ENCODE peak calls at places on chromosomes 16 and 17, in nine cellular contexts. One of them, this sample, is unnamed. For H3K9me3, the result is how much of the 10 kb centered on the place peaks cover.

GRCh38 chr16:19745286-19746018 is 27.4 kb downstream of the IQCK start:
- DNase-seq in cardiac muscle cell: no peak
- DNase-seq in heart left ventricle: no peak
- DNase-seq in PC-3: peak
- DNase-seq in thyroid gland: no peak
- DNase-seq in spleen: no peak
- DNase-seq in transverse colon: no peak
- DNase-seq in aorta: no peak
- DNase-seq in psoas muscle: no peak
- DNase-seq in this sample: no peak

GRCh38 chr17:4295686-4296085 is 31.9 kb upstream of the ANKFY1 start:
- DNase-seq in cardiac muscle cell: no peak
- DNase-seq in heart left ventricle: no peak
- DNase-seq in PC-3: no peak
- DNase-seq in thyroid gland: no peak
- DNase-seq in spleen: no peak
- DNase-seq in transverse colon: no peak
- DNase-seq in aorta: no peak
- DNase-seq in psoas muscle: no peak
- DNase-seq in this sample: no peak

GRCh38 chr16:80023865-80024264 is 423.3 kb upstream of the MAF start:
- DNase-seq in cardiac muscle cell: no peak
- DNase-seq in heart left ventricle: no peak
- DNase-seq in PC-3: no peak
- DNase-seq in thyroid gland: no peak
- DNase-seq in spleen: no peak
- DNase-seq in transverse colon: no peak
- DNase-seq in aorta: no peak
- DNase-seq in psoas muscle: no peak
- DNase-seq in this sample: peak

GRCh38 chr17:77560841-77561240 is 397.7 kb upstream of the TNRC6C start:
- DNase-seq in cardiac muscle cell: no peak
- DNase-seq in heart left ventricle: no peak
- DNase-seq in PC-3: no peak
- DNase-seq in thyroid gland: no peak
- DNase-seq in spleen: no peak
- DNase-seq in transverse colon: no peak
- DNase-seq in aorta: no peak
- DNase-seq in psoas muscle: no peak
- DNase-seq in this sample: no peak

GRCh38 chr17:35849469-35850348 is 19.0 kb downstream of the HEATR9 start:
- DNase-seq in cardiac muscle cell: peak
- DNase-seq in heart left ventricle: peak
- DNase-seq in PC-3: peak
- DNase-seq in thyroid gland: peak
- DNase-seq in spleen: no peak
- DNase-seq in transverse colon: peak
- DNase-seq in aorta: no peak
- DNase-seq in psoas muscle: no peak
- DNase-seq in this sample: peak

GRCh38 chr17:61393550-61393903 is 6.1 kb upstream of the TBX2 start:
- DNase-seq in cardiac muscle cell: no peak
- DNase-seq in heart left ventricle: no peak
- DNase-seq in PC-3: peak
- DNase-seq in thyroid gland: no peak
- DNase-seq in spleen: no peak
- DNase-seq in transverse colon: no peak
- DNase-seq in aorta: no peak
- DNase-seq in psoas muscle: no peak
- DNase-seq in this sample: no peak

GRCh38 chr16:4330277-4330882 is 14.5 kb downstream of the GLIS2 start:
- DNase-seq in cardiac muscle cell: peak
- DNase-seq in heart left ventricle: peak
- DNase-seq in PC-3: peak
- DNase-seq in thyroid gland: peak
- DNase-seq in spleen: peak
- DNase-seq in transverse colon: peak
- DNase-seq in aorta: peak
- DNase-seq in psoas muscle: peak
- DNase-seq in this sample: peak

GRCh38 chr17:47618416-47618815 is 31.3 kb upstream of the KPNB1 start:
- DNase-seq in cardiac muscle cell: peak
- DNase-seq in heart left ventricle: no peak
- DNase-seq in PC-3: peak
- DNase-seq in thyroid gland: no peak
- DNase-seq in spleen: no peak
- DNase-seq in transverse colon: no peak
- DNase-seq in aorta: no peak
- DNase-seq in psoas muscle: no peak
- DNase-seq in this sample: no peak

GRCh38 chr17:68020451-68020779 is 15.1 kb upstream of the KPNA2 start:
- DNase-seq in cardiac muscle cell: peak
- DNase-seq in heart left ventricle: no peak
- DNase-seq in PC-3: no peak
- DNase-seq in thyroid gland: no peak
- DNase-seq in spleen: no peak
- DNase-seq in transverse colon: no peak
- DNase-seq in aorta: no peak
- DNase-seq in psoas muscle: no peak
- DNase-seq in this sample: no peak

GRCh38 chr16:88331989-88332920 is 50.5 kb upstream of the ZNF469 start:
- DNase-seq in cardiac muscle cell: peak
- DNase-seq in heart left ventricle: no peak
- DNase-seq in PC-3: peak
- DNase-seq in thyroid gland: peak
- DNase-seq in spleen: no peak
- DNase-seq in transverse colon: peak
- DNase-seq in aorta: peak
- DNase-seq in psoas muscle: peak
- DNase-seq in this sample: peak

GRCh38 chr16:78483124-78483992 is 383.9 kb downstream of the WWOX start:
- DNase-seq in cardiac muscle cell: no peak
- DNase-seq in heart left ventricle: no peak
- DNase-seq in PC-3: no peak
- DNase-seq in thyroid gland: no peak
- DNase-seq in spleen: no peak
- DNase-seq in transverse colon: no peak
- DNase-seq in aorta: no peak
- DNase-seq in psoas muscle: no peak
- DNase-seq in this sample: no peak

GRCh38 chr16:60815865-60816264 is 1220.4 kb downstream of the CDH8 start:
- DNase-seq in cardiac muscle cell: no peak
- DNase-seq in heart left ventricle: no peak
- DNase-seq in PC-3: no peak
- DNase-seq in thyroid gland: no peak
- DNase-seq in spleen: no peak
- DNase-seq in transverse colon: no peak
- DNase-seq in aorta: no peak
- DNase-seq in psoas muscle: no peak
- DNase-seq in this sample: no peak
- H3K9me3 ChIP-seq in cardiac muscle cell: under half
- H3K9me3 ChIP-seq in heart left ventricle: under half
- H3K9me3 ChIP-seq in PC-3: under half
- H3K9me3 ChIP-seq in thyroid gland: under half
- H3K9me3 ChIP-seq in spleen: under half
- H3K9me3 ChIP-seq in transverse colon: under half
- H3K9me3 ChIP-seq in aorta: under half
- H3K9me3 ChIP-seq in psoas muscle: under half
- H3K9me3 ChIP-seq in this sample: under half

DNA sequence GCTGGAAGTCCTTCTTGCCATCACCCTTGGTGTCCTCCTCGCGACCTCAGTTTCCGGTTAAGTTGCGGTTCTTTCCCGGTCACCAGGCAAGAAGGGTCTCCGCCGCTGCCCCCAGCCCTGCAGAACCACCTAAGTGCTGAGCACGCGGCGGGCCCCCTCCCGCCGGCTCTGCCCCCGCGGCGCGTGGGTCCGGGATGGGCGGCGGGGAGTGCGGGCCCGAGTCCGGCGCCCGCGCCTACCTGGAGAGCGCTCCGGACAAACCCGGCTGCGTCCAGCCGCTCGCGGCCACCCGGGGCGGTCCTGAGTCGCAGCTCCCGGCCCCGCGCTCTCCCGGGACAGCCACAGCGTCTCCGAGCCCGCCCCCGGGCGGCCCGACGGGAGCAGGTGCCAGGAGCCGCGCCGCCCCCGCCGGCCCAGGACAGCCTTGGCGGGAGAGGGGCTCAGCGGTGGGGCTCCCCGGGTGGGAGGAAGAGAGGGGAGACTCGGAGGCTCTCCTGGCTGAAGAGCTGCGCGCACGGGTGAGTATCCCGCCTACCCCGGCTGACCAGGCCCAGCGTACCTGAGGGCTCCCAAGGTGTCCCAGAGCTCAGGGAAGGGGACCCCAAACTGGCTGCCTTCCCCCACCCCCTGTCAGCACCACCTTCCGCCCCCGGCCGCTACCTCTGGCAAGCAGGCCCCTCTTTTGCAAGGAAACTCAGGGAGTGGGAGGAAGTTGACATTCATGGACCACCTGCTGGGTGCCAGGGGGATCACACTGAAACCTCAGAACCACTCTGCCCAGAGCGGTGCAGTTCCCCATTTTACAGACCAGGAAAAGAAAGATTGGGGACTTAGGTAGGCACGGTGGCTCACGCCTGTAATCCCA is 22.2 kb upstream of the C17orf113 start:
- DNase-seq in cardiac muscle cell: no peak
- DNase-seq in heart left ventricle: no peak
- DNase-seq in PC-3: no peak
- DNase-seq in thyroid gland: peak
- DNase-seq in spleen: no peak
- DNase-seq in transverse colon: no peak
- DNase-seq in aorta: no peak
- DNase-seq in psoas muscle: peak
- DNase-seq in this sample: no peak
- H3K4me3 ChIP-seq in cardiac muscle cell: peak
- H3K4me3 ChIP-seq in heart left ventricle: peak
- H3K4me3 ChIP-seq in PC-3: peak
- H3K4me3 ChIP-seq in thyroid gland: peak
- H3K4me3 ChIP-seq in spleen: no peak
- H3K4me3 ChIP-seq in transverse colon: peak
- H3K4me3 ChIP-seq in aorta: no peak
- H3K4me3 ChIP-seq in psoas muscle: peak
- H3K4me3 ChIP-seq in this sample: peak

GRCh38 chr17:81863123-81863675 is 2.9 kb upstream of the P4HB start:
- DNase-seq in cardiac muscle cell: peak
- DNase-seq in heart left ventricle: no peak
- DNase-seq in PC-3: no peak
- DNase-seq in thyroid gland: no peak
- DNase-seq in spleen: no peak
- DNase-seq in transverse colon: no peak
- DNase-seq in aorta: no peak
- DNase-seq in psoas muscle: no peak
- DNase-seq in this sample: no peak
- H3K27ac ChIP-seq in cardiac muscle cell: peak
- H3K27ac ChIP-seq in heart left ventricle: no peak
- H3K27ac ChIP-seq in PC-3: no peak
- H3K27ac ChIP-seq in thyroid gland: no peak
- H3K27ac ChIP-seq in spleen: no peak
- H3K27ac ChIP-seq in transverse colon: peak
- H3K27ac ChIP-seq in aorta: no peak
- H3K27ac ChIP-seq in psoas muscle: peak
- H3K27ac ChIP-seq in this sample: no peak

GRCh38 chr17:52604105-52604504 is 445.6 kb upstream of the CA10 start:
- DNase-seq in cardiac muscle cell: peak
- DNase-seq in heart left ventricle: no peak
- DNase-seq in PC-3: no peak
- DNase-seq in thyroid gland: no peak
- DNase-seq in spleen: no peak
- DNase-seq in transverse colon: no peak
- DNase-seq in aorta: no peak
- DNase-seq in psoas muscle: no peak
- DNase-seq in this sample: peak
- H3K9me3 ChIP-seq in cardiac muscle cell: under half
- H3K9me3 ChIP-seq in heart left ventricle: under half
- H3K9me3 ChIP-seq in PC-3: under half
- H3K9me3 ChIP-seq in thyroid gland: under half
- H3K9me3 ChIP-seq in spleen: under half
- H3K9me3 ChIP-seq in transverse colon: under half
- H3K9me3 ChIP-seq in aorta: under half
- H3K9me3 ChIP-seq in psoas muscle: under half
- H3K9me3 ChIP-seq in this sample: under half

GRCh38 chr17:82828875-82829487 is 10.8 kb downstream of the ZNF750 start:
- DNase-seq in cardiac muscle cell: no peak
- DNase-seq in heart left ventricle: no peak
- DNase-seq in PC-3: no peak
- DNase-seq in thyroid gland: no peak
- DNase-seq in spleen: no peak
- DNase-seq in transverse colon: no peak
- DNase-seq in aorta: no peak
- DNase-seq in psoas muscle: no peak
- DNase-seq in this sample: no peak

GRCh38 chr17:82831818-82832200 is 8.0 kb downstream of the ZNF750 start:
- DNase-seq in cardiac muscle cell: no peak
- DNase-seq in heart left ventricle: no peak
- DNase-seq in PC-3: no peak
- DNase-seq in thyroid gland: peak
- DNase-seq in spleen: no peak
- DNase-seq in transverse colon: no peak
- DNase-seq in aorta: no peak
- DNase-seq in psoas muscle: no peak
- DNase-seq in this sample: no peak

GRCh38 chr17:82831041-82831817 is 8.6 kb downstream of the ZNF750 start:
- DNase-seq in cardiac muscle cell: no peak
- DNase-seq in heart left ventricle: no peak
- DNase-seq in PC-3: no peak
- DNase-seq in thyroid gland: no peak
- DNase-seq in spleen: no peak
- DNase-seq in transverse colon: no peak
- DNase-seq in aorta: no peak
- DNase-seq in psoas muscle: no peak
- DNase-seq in this sample: no peak

GRCh38 chr17:82832411-82832810 is 7.4 kb downstream of the ZNF750 start:
- DNase-seq in cardiac muscle cell: no peak
- DNase-seq in heart left ventricle: no peak
- DNase-seq in PC-3: no peak
- DNase-seq in thyroid gland: no peak
- DNase-seq in spleen: peak
- DNase-seq in transverse colon: no peak
- DNase-seq in aorta: no peak
- DNase-seq in psoas muscle: no peak
- DNase-seq in this sample: no peak

DNA sequence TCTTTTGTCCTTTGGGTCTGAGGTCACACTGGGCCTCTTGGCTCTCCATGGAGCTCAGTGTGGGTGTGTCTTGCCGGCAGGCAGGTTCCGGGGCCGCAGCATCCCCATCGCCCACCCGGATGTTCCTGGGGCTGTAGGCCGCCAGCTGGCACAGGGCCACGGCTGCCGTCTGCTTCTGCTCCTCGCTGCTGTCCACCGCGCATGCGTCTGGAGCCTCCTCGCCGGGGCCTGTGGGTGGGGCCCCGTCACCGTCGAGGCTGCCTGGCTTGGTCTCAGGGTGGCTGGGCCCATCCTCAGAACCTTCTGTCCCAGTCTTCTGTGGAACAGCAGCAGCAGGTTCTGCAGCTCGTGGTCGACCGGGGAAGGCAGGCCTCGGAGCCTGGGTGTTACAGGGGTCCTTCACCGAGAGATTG is 9.6 kb downstream of the ZNF750 start:
- DNase-seq in cardiac muscle cell: peak
- DNase-seq in heart left ventricle: peak
- DNase-seq in PC-3: no peak
- DNase-seq in thyroid gland: no peak
- DNase-seq in spleen: no peak
- DNase-seq in transverse colon: no peak
- DNase-seq in aorta: no peak
- DNase-seq in psoas muscle: peak
- DNase-seq in this sample: peak
- H3K4me3 ChIP-seq in cardiac muscle cell: no peak
- H3K4me3 ChIP-seq in heart left ventricle: peak
- H3K4me3 ChIP-seq in PC-3: no peak
- H3K4me3 ChIP-seq in thyroid gland: no peak
- H3K4me3 ChIP-seq in spleen: no peak
- H3K4me3 ChIP-seq in transverse colon: no peak
- H3K4me3 ChIP-seq in aorta: no peak
- H3K4me3 ChIP-seq in psoas muscle: peak
- H3K4me3 ChIP-seq in this sample: no peak

This sample was measured in testis.